ENCODE peak calls at places on chromosomes 4 and X, in five cellular contexts. C is aorta; E is CD4-positive, alpha-beta T cell; B is endodermal cell; D is psoas muscle. P is an unnamed sample. For H3K9me3, the result is how much of the 10 kb centered on the place peaks cover.

GRCh38 chr4:68466751-68467150 is 19.5 kb downstream of the TMPRSS11E start:
- DNase-seq in C (no peak), E (no peak), B (no peak), D (no peak), P (no peak)

GRCh38 chr4:41169256-41169655 is 45.1 kb downstream of the APBB2 start:
- DNase-seq in C (no peak), E (no peak), B (no peak), D (no peak), P (no peak)

GRCh38 chrX:12970691-12971202 is 4.2 kb upstream of the TMSB4X start:
- DNase-seq in C (no peak), E (no peak), B (peak), D (no peak), P (no peak)

GRCh38 chr4:25180524-25181131 is 20.4 kb upstream of the SEPSECS start:
- DNase-seq in C (no peak), E (no peak), B (no peak), D (no peak), P (no peak)

GRCh38 chrX:149010026-149010898 is 494.8 kb downstream of the IDS start:
- DNase-seq in C (no peak), E (no peak), B (no peak), D (no peak), P (no peak)

GRCh38 chr4:120850048-120850599 is 72.4 kb downstream of the PRDM5 start:
- DNase-seq in C (no peak), E (no peak), B (no peak), D (no peak), P (no peak)

GRCh38 chr4:108834167-108834566 is 71.3 kb upstream of the ETNPPL start:
- DNase-seq in C (no peak), E (no peak), B (no peak), D (no peak), P (no peak)

GRCh38 chr4:76690906-76691275 is 207.1 kb downstream of the SOWAHB start:
- DNase-seq in C (no peak), E (no peak), B (no peak), D (no peak), P (no peak)

GRCh38 chr4:170476351-170476750 is 386.6 kb upstream of the AADAT start:
- DNase-seq in C (no peak), E (no peak), B (no peak), D (no peak), P (no peak)

GRCh38 chr4:21113496-21114213 is 413.4 kb downstream of the PACRGL start:
- DNase-seq in C (no peak), E (no peak), B (no peak), D (no peak), P (no peak)

GRCh38 chrX:118337687-118338086 is 8.2 kb upstream of the WDR44 start:
- DNase-seq in C (no peak), E (no peak), B (no peak), D (no peak), P (no peak)

GRCh38 chr4:119041951-119042560 is 93.6 kb upstream of the MYOZ2 start:
- DNase-seq in C (peak), E (peak), B (peak), D (no peak), P (peak)

GRCh38 chr4:87718221-87718620 is 68.1 kb downstream of the DMP1 start:
- DNase-seq in C (no peak), E (no peak), B (no peak), D (peak), P (peak)

GRCh38 chrX:130771230-130771629 is 131.8 kb downstream of the ENOX2 start:
- DNase-seq in C (no peak), E (no peak), B (no peak), D (no peak), P (no peak)

GRCh38 chr4:106104276-106104675 is 209.0 kb downstream of the NPNT start:
- DNase-seq in C (no peak), E (no peak), B (no peak), D (no peak), P (no peak)

GRCh38 chr4:152534541-152535231 is 1.2 kb downstream of the FBXW7 start:
- DNase-seq in C (peak), E (peak), B (peak), D (peak), P (no peak)

GRCh38 chr4:166128452-166128851 is 255.4 kb downstream of the TLL1 start:
- DNase-seq in C (no peak), E (no peak), B (no peak), D (no peak), P (no peak)

GRCh38 chr4:4456351-4456750 is 69.4 kb downstream of the NSG1 start:
- DNase-seq in C (no peak), E (no peak), B (peak), D (no peak), P (no peak)

GRCh38 chr4:120769227-120769626 is 153.3 kb downstream of the PRDM5 start:
- DNase-seq in C (no peak), E (no peak), B (no peak), D (no peak), P (no peak)

GRCh38 chrX:95291561-95291960 is 1393.1 kb upstream of the DIAPH2 start:
- DNase-seq in C (no peak), E (no peak), B (no peak), D (no peak), P (no peak)
- H3K9me3 ChIP-seq in C (under half), E (under half), B (under half), D (under half), P (under half)

DNA sequence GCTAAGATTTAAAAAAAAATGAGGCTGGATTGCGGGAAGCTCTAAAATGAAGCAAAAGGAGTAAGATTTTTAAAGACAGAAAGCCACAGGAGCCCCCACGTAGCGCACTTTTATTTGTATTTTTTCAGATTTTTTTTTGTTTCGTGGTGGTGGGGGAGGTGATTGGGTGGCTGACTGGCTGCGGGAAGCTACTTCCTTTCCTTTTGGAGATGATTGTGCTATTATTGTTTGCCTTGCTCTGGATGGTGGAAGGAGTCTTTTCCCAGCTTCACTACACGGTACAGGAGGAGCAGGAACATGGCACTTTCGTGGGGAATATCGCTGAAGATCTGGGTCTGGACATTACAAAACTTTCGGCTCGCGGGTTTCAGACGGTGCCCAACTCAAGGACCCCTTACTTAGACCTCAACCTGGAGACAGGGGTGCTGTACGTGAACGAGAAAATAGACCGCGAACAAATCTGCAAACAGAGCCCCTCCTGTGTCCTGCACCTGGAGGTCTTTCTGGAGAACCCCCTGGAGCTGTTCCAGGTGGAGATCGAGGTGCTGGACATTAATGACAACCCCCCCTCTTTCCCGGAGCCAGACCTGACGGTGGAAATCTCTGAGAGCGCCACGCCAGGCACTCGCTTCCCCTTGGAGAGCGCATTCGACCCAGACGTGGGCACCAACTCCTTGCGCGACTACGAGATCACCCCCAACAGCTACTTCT is 993 bp downstream of the PCDH10 start:
- DNase-seq in C (no peak), E (no peak), B (no peak), D (no peak), P (no peak)
- H3K9me3 ChIP-seq in C (under half), E (under half), B (under half), D (under half), P (under half)

GRCh38 chr4:18813771-18814170 is 792.2 kb upstream of the LCORL start:
- DNase-seq in C (no peak), E (no peak), B (no peak), D (no peak), P (no peak)
- H3K9me3 ChIP-seq in C (under half), E (under half), B (under half), D (under half), P (under half)

DNA sequence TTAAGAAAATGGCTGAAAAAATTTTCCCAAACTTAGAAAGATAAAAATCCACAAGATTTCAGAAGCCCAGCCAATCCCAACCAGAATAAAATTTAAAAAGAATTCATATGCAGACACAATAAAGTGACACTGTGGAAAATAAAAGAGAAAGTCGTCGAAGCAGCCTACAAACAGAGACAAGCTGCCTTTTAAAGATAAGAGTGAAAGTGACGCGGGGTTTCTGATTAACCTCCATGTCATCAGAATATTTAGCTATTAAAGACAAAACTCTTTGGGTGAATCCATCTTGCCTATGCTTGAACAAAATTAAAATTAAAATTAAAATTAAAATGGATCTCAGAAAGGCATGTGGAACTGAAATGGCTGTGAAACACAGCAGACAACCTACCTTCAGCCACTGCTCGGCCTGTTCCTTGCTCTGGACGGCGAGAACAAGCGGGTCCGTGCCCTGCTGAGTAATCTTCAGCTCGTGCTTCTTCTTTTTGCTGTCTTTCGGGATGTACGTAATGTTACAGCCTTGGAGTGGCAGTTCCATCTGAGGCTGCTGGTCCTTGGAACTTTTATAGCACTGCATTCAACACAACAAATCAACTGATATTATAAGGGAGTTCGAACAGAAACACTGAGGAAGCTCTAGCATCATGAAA is 101.4 kb downstream of the AFAP1 start:
- DNase-seq in C (no peak), E (no peak), B (no peak), D (no peak), P (no peak)
- H3K9me3 ChIP-seq in C (under half), E (under half), B (under half), D (under half), P (under half)

GRCh38 chrX:117092641-117093040 is 629.9 kb upstream of the CT83 start:
- DNase-seq in C (no peak), E (no peak), B (no peak), D (no peak), P (no peak)
- H3K9me3 ChIP-seq in C (under half), E (under half), B (under half), D (under half), P (under half)

GRCh38 chr4:579543-580175 is 3.6 kb upstream of the TMEM271 start:
- DNase-seq in C (no peak), E (no peak), B (no peak), D (no peak), P (no peak)

GRCh38 chr4:583820-584219 is 7.7 kb upstream of the TMEM271 start:
- DNase-seq in C (no peak), E (no peak), B (no peak), D (no peak), P (no peak)

GRCh38 chr4:578451-579443 is 2.7 kb upstream of the TMEM271 start:
- DNase-seq in C (no peak), E (no peak), B (no peak), D (no peak), P (no peak)

GRCh38 chr4:581753-582361 is 5.8 kb upstream of the TMEM271 start:
- DNase-seq in C (no peak), E (no peak), B (no peak), D (no peak), P (no peak)

GRCh38 chr4:581181-581580 is 5.1 kb upstream of the TMEM271 start:
- DNase-seq in C (no peak), E (no peak), B (no peak), D (no peak), P (no peak)
- H3K9me3 ChIP-seq in C (under half), E (under half), B (under half), D (under half), P (under half)